ENCODE peak calls at places on chromosomes 16 and 17, in four cellular contexts. Z, V, R and L are unnamed samples.
A peak's percentile ranks its signal among the peaks of the same experiment; 100 is the strongest.

GRCh38 chr16:28218109-28218508 is 6.3 kb upstream of the XPO6 start:
- DNase-seq in Z (no peak), V (peak; percentile 60), R (no peak), L (no peak)

GRCh38 chr16:25034916-25035315 is 19.7 kb upstream of the ARHGAP17 start:
- DNase-seq in Z (no peak), V (no peak), R (no peak), L (no peak)

GRCh38 chr16:50505714-50506542 is 42.3 kb upstream of the NKD1 start:
- DNase-seq in Z (no peak), V (no peak), R (peak; percentile 11), L (no peak)

GRCh38 chr17:3594056-3594810 is 15.0 kb downstream of the TRPV1 start:
- DNase-seq in Z (no peak), V (no peak), R (peak; percentile 32), L (no peak)

GRCh38 chr17:65407017-65407416 is 154.4 kb downstream of the AXIN2 start:
- DNase-seq in Z (no peak), V (no peak), R (no peak), L (no peak)

GRCh38 chr16:63289834-63290460 is 1253.7 kb upstream of the CDH8 start:
- DNase-seq in Z (no peak), V (peak; percentile 39), R (peak; percentile 22), L (no peak)

GRCh38 chr16:77238593-77238992 is 39.4 kb downstream of the SYCE1L start:
- DNase-seq in Z (no peak), V (no peak), R (no peak), L (no peak)

GRCh38 chr17:44197980-44198720 is 1.5 kb downstream of the ATXN7L3 start:
- DNase-seq in Z (peak; percentile 55), V (peak; percentile 65), R (no peak), L (no peak)

GRCh38 chr17:81648707-81649085 is 7.6 kb downstream of the PDE6G start:
- DNase-seq in Z (no peak), V (no peak), R (no peak), L (no peak)

GRCh38 chr17:62126292-62126691 is 61.2 kb upstream of the MED13 start:
- DNase-seq in Z (no peak), V (no peak), R (no peak), L (no peak)

GRCh38 chr16:2769100-2769529 is 8.0 kb downstream of the ELOB start:
- DNase-seq in Z (no peak), V (no peak), R (no peak), L (no peak)

GRCh38 chr17:50292465-50292864 is 18.2 kb downstream of the TMEM92 start:
- DNase-seq in Z (no peak), V (no peak), R (no peak), L (no peak)
- H3K27ac ChIP-seq in Z (no peak overlapping the region), V (no peak overlapping the region), R (no peak overlapping the region), L (no peak overlapping the region)

DNA sequence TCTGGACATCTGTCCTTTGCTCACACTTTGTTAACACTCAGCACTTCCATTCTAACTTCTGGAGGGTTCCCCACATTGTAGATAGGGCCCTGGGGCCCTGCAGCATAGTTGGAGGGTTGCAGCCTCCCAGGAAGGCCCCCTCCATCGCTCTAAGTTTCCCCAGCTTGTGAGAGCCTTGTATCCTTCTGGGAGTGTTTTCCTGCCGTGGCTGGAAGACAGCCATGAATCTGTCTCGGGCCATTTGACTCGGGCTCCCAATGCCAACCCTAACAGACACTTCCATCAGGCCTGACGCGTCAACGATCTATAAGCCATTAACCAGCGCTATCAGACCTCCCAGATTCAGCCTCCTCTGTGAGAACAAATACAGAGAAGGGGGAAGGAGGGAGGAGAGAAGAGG is 263.7 kb upstream of the RPL38 start:
- DNase-seq in Z (peak; percentile 22), V (no peak), R (no peak), L (no peak)
- TF ChIP-seq CTCF in Z (no peak), V (no peak), R (no peak), L (no peak)

DNA sequence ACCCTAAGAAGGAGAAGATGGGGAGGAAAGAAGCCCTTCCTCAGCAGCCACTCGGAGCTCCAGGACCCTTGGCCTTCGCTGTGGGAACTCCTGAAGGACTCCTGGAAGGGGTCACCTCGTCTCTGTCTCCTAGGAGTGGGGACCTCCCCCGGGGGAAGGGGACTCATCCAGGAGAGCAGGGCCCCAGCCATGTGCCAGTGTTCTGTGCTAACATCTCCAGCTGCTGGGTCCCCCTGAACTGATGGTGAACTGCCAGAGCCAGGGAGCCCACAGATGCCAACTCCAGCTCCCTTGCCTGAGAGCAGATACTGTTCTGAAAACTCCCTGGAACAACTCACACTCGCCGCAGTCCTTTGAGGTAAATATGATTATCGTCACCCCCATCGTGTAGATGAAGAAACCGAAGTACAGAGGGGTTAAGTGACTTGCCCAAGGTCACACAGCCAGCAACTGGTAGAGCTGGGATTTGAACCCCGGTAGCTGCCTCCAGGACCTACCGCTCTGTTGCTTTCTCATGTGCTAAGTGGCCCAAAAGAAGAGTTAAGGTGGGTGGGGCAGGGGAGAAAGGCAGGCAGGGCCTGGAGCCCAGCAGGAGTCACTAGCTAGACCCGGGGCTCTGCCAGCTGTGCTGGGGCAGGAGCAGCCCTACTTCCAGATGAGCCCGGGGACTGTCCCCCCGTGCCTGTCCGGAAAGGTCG is 10.5 kb downstream of the TIMM22 start:
- DNase-seq in Z (no peak), V (no peak), R (no peak), L (peak; percentile 77)
- H3K27ac ChIP-seq in Z (peak overlapping the region; percentile 57), V (no peak overlapping the region), R (peak overlapping the region; percentile 69), L (peak overlapping the region; percentile 94)

DNA sequence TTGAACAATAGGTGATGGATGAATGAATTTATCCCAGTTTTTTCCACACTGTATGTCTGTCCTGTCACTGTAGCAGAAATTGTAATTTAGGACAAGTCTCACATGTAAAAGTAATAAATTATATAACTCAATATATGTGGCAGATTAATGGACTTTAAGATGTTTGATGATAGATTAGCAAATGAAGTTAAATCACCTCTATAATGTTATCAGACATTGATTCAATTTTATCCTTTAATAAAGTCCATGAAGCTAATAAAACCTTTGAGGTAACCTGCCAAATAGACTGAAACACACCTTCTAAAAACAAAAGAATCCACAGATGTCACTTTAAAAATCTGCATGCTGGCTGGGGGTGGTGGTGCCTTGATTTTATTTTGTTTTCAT is 83.3 kb upstream of the CORO6 start:
- DNase-seq in Z (no peak), V (no peak), R (no peak), L (no peak)
- TF ChIP-seq CTCF in Z (no peak), V (no peak), R (no peak), L (no peak)

GRCh38 chr16:70418274-70418992 is 20.5 kb downstream of the ST3GAL2 start:
- DNase-seq in Z (no peak), V (peak; percentile 39), R (no peak), L (no peak)

GRCh38 chr16:70418993-70419318 is 19.9 kb downstream of the ST3GAL2 start:
- DNase-seq in Z (no peak), V (no peak), R (no peak), L (no peak)

GRCh38 chr16:70417661-70418060 is 21.2 kb downstream of the ST3GAL2 start:
- DNase-seq in Z (no peak), V (no peak), R (no peak), L (no peak)

GRCh38 chr16:70421473-70422311 is 17.2 kb downstream of the ST3GAL2 start:
- DNase-seq in Z (no peak), V (no peak), R (no peak), L (no peak)

GRCh38 chr16:70419384-70420327 is 19.2 kb downstream of the ST3GAL2 start:
- DNase-seq in Z (no peak), V (peak; percentile 29), R (no peak), L (no peak)
- H3K27ac ChIP-seq in Z (no peak overlapping the region), V (peak overlapping the region; percentile 73), R (no peak overlapping the region), L (no peak overlapping the region)

GRCh38 chr16:53753431-53753830 is 49.5 kb downstream of the FTO start:
- DNase-seq in Z (no peak), V (no peak), R (no peak), L (no peak)

GRCh38 chr16:53756329-53756996 is 52.5 kb downstream of the FTO start:
- DNase-seq in Z (no peak), V (no peak), R (no peak), L (no peak)

GRCh38 chr16:53752566-53752965 is 48.6 kb downstream of the FTO start:
- DNase-seq in Z (no peak), V (no peak), R (no peak), L (no peak)

GRCh38 chr16:53757971-53758609 is 54.1 kb downstream of the FTO start:
- DNase-seq in Z (no peak), V (no peak), R (no peak), L (no peak)

GRCh38 chr16:53754938-53755910 is 51.3 kb downstream of the FTO start:
- DNase-seq in Z (no peak), V (no peak), R (no peak), L (no peak)
- TF ChIP-seq CTCF in Z (no peak), V (no peak), R (no peak), L (no peak)

GRCh38 chr16:68972008-68972407 is 128.7 kb downstream of the TANGO6 start:
- DNase-seq in Z (no peak), V (no peak), R (no peak), L (no peak)
- H3K27ac ChIP-seq in Z (no peak overlapping the region), V (no peak overlapping the region), R (no peak overlapping the region), L (no peak overlapping the region)

DNA sequence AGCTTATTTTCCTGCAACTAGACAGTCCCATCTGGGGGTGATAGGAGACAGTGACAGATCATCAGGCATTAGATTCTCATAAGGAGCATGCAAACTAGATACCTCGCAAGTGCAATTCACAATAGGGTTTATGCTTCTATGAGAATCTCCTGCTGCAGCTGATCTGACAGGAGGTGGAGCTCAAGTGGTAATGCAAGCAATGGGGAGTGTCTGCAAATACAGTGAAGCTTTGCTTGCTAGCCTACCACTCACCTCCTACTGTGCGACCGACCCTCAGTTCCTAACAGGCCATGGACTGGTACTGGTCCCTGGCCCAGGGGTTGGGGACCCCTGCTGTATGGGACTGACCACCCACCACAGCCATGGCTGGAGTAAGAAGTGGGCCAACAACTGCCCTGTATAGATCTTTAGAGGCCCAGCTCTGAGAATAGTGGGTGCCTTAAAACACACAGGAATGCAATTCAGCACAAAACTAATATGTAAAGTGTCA is 26.0 kb upstream of the IRX3 start:
- DNase-seq in Z (no peak), V (no peak), R (no peak), L (no peak)
- TF ChIP-seq CTCF in Z (no peak), V (no peak), R (no peak), L (no peak)

GRCh38 chr17:18257747-18258355 is 687 bp downstream of the FLII start:
- DNase-seq in Z (peak; percentile 81), V (peak; percentile 58), R (peak; percentile 72), L (peak; percentile 93)

GRCh38 chr17:18256776-18257175 is 1.8 kb downstream of the FLII start:
- DNase-seq in Z (no peak), V (no peak), R (no peak), L (no peak)

GRCh38 chr17:18256351-18256750 is 2.2 kb downstream of the FLII start:
- DNase-seq in Z (no peak), V (no peak), R (no peak), L (no peak)

GRCh38 chr17:18258356-18259038 is at the start of gene FLII:
- DNase-seq in Z (peak; percentile 39), V (peak; percentile 60), R (peak; percentile 44), L (no peak)

GRCh38 chr17:18257268-18257681 is 1.3 kb downstream of the FLII start:
- DNase-seq in Z (peak; percentile 50), V (no peak), R (no peak), L (no peak)
- H3K27ac ChIP-seq in Z (peak overlapping the region; percentile 97), V (no peak overlapping the region), R (peak overlapping the region; percentile 95), L (peak overlapping the region; percentile 100)